ENCODE peak calls at places on chromosomes 3 and 15, in eight cellular contexts. E is GM12865, U is fibroblast of mammary gland, I is stomach, N is fibroblast of lung, M is tibial artery, C is DND-41, V is right atrium auricular region. T is an unnamed sample.

GRCh38 chr3:129305592-129306091 is 27.0 kb downstream of the HMCES start:
- DNase-seq in E (peak; percentile 42), U (peak; percentile 92), I (peak; percentile 85), N (peak; percentile 79), M (peak; percentile 96), C (no peak), V (peak; percentile 93), T (no peak)

GRCh38 chr3:167882057-167882667 is 146.6 kb downstream of the SERPINI1 start:
- DNase-seq in E (peak; percentile 57), U (peak; percentile 73), I (no peak), N (peak; percentile 79), M (no peak), C (no peak), V (no peak), T (no peak)

GRCh38 chr3:14647976-14648955 is 3.3 kb upstream of the CCDC174 start:
- DNase-seq in E (no peak), U (no peak), I (no peak), N (no peak), M (no peak), C (no peak), V (no peak), T (no peak)

GRCh38 chr3:173743512-173743911 is 346.0 kb downstream of the NLGN1 start:
- DNase-seq in E (no peak), U (no peak), I (no peak), N (no peak), M (no peak), C (no peak), V (no peak), T (no peak)

GRCh38 chr3:187833799-187834578 is 88.7 kb upstream of the BCL6 start:
- DNase-seq in E (peak; percentile 25), U (no peak), I (no peak), N (no peak), M (no peak), C (no peak), V (no peak), T (no peak)

GRCh38 chr15:95277266-95277665 is 1045.9 kb downstream of the MCTP2 start:
- DNase-seq in E (no peak), U (peak; percentile 57), I (no peak), N (peak; percentile 84), M (no peak), C (no peak), V (no peak), T (no peak)

GRCh38 chr3:9947025-9947995 is 4.9 kb downstream of the PRRT3 start:
- DNase-seq in E (no peak), U (peak; percentile 71), I (peak; percentile 81), N (peak; percentile 70), M (peak; percentile 89), C (no peak), V (peak; percentile 76), T (peak; percentile 56)

GRCh38 chr3:127959873-127960272 is 44.8 kb downstream of the KBTBD12 start:
- DNase-seq in E (peak; percentile 40), U (peak; percentile 27), I (peak; percentile 56), N (peak; percentile 43), M (no peak), C (no peak), V (no peak), T (peak; percentile 66)

GRCh38 chr3:150761831-150762661 is 923 bp downstream of the SIAH2 start:
- DNase-seq in E (peak; percentile 42), U (peak; percentile 67), I (peak; percentile 64), N (peak; percentile 64), M (peak; percentile 81), C (peak; percentile 47), V (peak; percentile 66), T (no peak)

GRCh38 chr3:128577711-128578110 is 72.9 kb downstream of the RPN1 start:
- DNase-seq in E (no peak), U (no peak), I (no peak), N (no peak), M (no peak), C (no peak), V (no peak), T (no peak)

GRCh38 chr3:18440053-18440768 is 15.1 kb upstream of the SATB1 start:
- DNase-seq in E (no peak), U (no peak), I (no peak), N (no peak), M (no peak), C (no peak), V (no peak), T (no peak)

GRCh38 chr3:16084887-16085286 is 89.6 kb upstream of the GALNT15 start:
- DNase-seq in E (no peak), U (peak; percentile 67), I (no peak), N (no peak), M (no peak), C (no peak), V (no peak), T (no peak)

GRCh38 chr3:178845446-178846118 is 226.0 kb downstream of the ZMAT3 start:
- DNase-seq in E (no peak), U (no peak), I (no peak), N (no peak), M (no peak), C (no peak), V (no peak), T (no peak)

GRCh38 chr15:68375191-68375631 is 56.8 kb downstream of the ITGA11 start:
- DNase-seq in E (no peak), U (no peak), I (no peak), N (no peak), M (peak; percentile 29), C (no peak), V (no peak), T (no peak)

DNA sequence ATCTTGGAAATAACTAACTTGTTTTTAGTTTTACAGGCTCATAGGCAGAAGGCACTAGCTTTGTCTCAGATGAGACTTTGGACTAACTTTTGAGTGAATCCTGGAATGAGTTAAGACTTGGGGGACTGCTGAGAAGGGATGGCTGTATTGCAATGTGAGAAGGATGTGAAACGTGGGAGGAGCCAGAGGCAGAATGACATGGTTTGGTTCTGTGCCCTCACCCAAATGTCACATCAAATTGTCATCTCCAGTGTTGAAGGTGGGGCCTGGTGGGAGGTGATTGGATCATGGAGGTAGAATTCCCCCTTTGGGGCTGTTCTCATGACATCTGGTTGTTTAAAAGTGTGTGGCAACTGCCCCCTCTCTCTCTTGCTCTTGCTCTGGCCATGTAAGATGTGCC is 28.8 kb upstream of the CCDC50 start:
- DNase-seq in E (peak; percentile 46), U (no peak), I (no peak), N (no peak), M (no peak), C (no peak), V (no peak), T (no peak)
- TF ChIP-seq CTCF in E (no peak), U (no peak), I (no peak), N (no peak), M (no peak), C (no peak), V (no peak), T (no peak)

GRCh38 chr15:101242160-101242998 is 9.5 kb downstream of the CHSY1 start:
- DNase-seq in E (peak; percentile 82), U (peak; percentile 76), I (no peak), N (no peak), M (no peak), C (peak; percentile 83), V (no peak), T (no peak)

GRCh38 chr15:101239724-101240136 is 12.1 kb downstream of the CHSY1 start:
- DNase-seq in E (no peak), U (no peak), I (no peak), N (no peak), M (no peak), C (no peak), V (no peak), T (no peak)

GRCh38 chr15:101243420-101243819 is 8.4 kb downstream of the CHSY1 start:
- DNase-seq in E (no peak), U (no peak), I (no peak), N (no peak), M (no peak), C (no peak), V (no peak), T (no peak)

GRCh38 chr15:101242999-101243336 is 8.9 kb downstream of the CHSY1 start:
- DNase-seq in E (no peak), U (no peak), I (no peak), N (no peak), M (no peak), C (no peak), V (no peak), T (no peak)

DNA sequence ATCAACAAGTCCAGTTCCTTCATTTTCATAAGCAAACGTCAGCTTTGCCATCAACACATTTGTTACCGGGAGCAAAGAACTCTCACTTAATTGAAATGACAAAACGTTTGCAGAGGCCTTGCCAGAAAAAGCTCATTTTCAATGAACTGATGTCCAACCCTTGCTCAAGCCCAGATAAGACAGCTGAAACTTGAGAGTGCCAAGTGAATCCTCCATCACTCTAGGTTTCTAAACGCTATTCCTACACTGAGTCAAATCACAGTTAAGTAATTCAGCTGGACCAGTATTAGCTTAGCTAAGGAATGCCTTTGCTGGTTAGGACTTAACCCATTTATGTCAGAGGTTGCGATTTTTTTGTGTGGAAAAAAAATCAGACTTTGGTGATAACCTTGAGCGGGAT is 11.5 kb downstream of the CHSY1 start:
- DNase-seq in E (no peak), U (peak; percentile 83), I (no peak), N (peak; percentile 82), M (no peak), C (no peak), V (no peak), T (no peak)
- H3K4me3 ChIP-seq in E (no peak overlapping the region), U (no peak overlapping the region), I (no peak overlapping the region), N (no peak overlapping the region), M (no peak overlapping the region), C (no peak overlapping the region), V (no peak overlapping the region), T (no peak overlapping the region)

DNA sequence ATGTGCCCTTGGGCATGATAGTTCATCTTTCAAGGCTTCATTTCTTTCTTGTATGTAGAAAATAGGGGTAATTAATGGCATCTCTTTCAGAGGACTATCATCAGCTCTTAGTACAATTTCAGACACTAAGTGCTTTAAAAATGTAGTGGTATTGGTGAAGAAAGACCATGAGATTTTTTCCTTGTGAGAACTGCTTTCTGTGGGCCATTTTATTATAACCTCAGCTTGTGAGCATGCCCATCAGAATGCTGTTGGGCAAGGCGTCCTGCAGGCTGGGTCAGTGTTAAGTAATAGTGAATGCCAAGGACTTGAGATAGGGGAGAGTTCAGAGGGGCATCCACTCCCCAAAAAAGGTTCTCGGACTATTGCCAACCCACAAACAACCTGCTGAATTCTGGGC is 187.9 kb downstream of the GHSR start:
- DNase-seq in E (no peak), U (no peak), I (no peak), N (no peak), M (no peak), C (no peak), V (no peak), T (no peak)
- TF ChIP-seq CTCF in E (no peak), U (no peak), I (no peak), N (no peak), M (no peak), C (no peak), V (peak; percentile 5), T (no peak)

GRCh38 chr3:186772281-186772885 is 11.0 kb upstream of the EIF4A2 start:
- DNase-seq in E (no peak), U (no peak), I (no peak), N (no peak), M (no peak), C (no peak), V (no peak), T (no peak)

GRCh38 chr3:186775999-186776398 is 7.4 kb upstream of the EIF4A2 start:
- DNase-seq in E (no peak), U (no peak), I (no peak), N (no peak), M (no peak), C (no peak), V (no peak), T (no peak)

GRCh38 chr3:186772886-186773417 is 10.4 kb upstream of the EIF4A2 start:
- DNase-seq in E (peak; percentile 90), U (no peak), I (peak; percentile 60), N (no peak), M (peak; percentile 86), C (peak; percentile 32), V (peak; percentile 76), T (no peak)
- H3K4me3 ChIP-seq in E (peak overlapping the region; percentile 54), U (peak overlapping the region; percentile 36), I (peak overlapping the region; percentile 43), N (peak overlapping the region; percentile 55), M (peak overlapping the region; percentile 49), C (no peak overlapping the region), V (peak overlapping the region; percentile 39), T (no peak overlapping the region)